ENCODE peak calls at places on chromosomes 12 and 14, in ten cellular contexts. C is GM10248, Y is heart right ventricle, X is IMR-90, W is DND-41, S is cardiac muscle cell, V is lung, D is GM20000, F is AG10803, P is choroid plexus epithelial cell. G is an unnamed sample.

GRCh38 chr12:38544357-38545066 is 227.9 kb downstream of the ALG10B start:
- DNase-seq in C (no peak), Y (no peak), X (no peak), W (no peak), S (no peak), V (no peak), D (no peak), F (no peak), P (no peak), G (no peak)

GRCh38 chr12:121796855-121797751 is 3.6 kb upstream of the RHOF start:
- DNase-seq in C (no peak), Y (peak), X (peak), W (no peak), S (peak), V (peak), D (no peak), F (peak), P (peak), G (no peak)

GRCh38 chr12:62933871-62934798 is 815 bp downstream of the PPM1H start:
- DNase-seq in C (peak), Y (peak), X (peak), W (peak), S (peak), V (peak), D (peak), F (peak), P (no peak), G (peak)

GRCh38 chr12:102484017-102484731 is 3.8 kb upstream of the IGF1 start:
- DNase-seq in C (peak), Y (peak), X (peak), W (peak), S (peak), V (peak), D (peak), F (peak), P (peak), G (peak)

GRCh38 chr14:68694516-68695235 is 98.2 kb downstream of the ZFP36L1 start:
- DNase-seq in C (no peak), Y (no peak), X (peak), W (no peak), S (peak), V (no peak), D (no peak), F (peak), P (peak), G (no peak)

GRCh38 chr14:95699397-95699796 is 13.2 kb downstream of the TCL1B start:
- DNase-seq in C (peak), Y (no peak), X (no peak), W (no peak), S (no peak), V (no peak), D (peak), F (no peak), P (no peak), G (no peak)

GRCh38 chr14:87013583-87013982 is 979.4 kb downstream of the GALC start:
- DNase-seq in C (no peak), Y (no peak), X (peak), W (no peak), S (peak), V (no peak), D (no peak), F (peak), P (peak), G (no peak)

GRCh38 chr14:102086346-102086971 is 385 bp downstream of the HSP90AA1 start:
- DNase-seq in C (peak), Y (peak), X (peak), W (peak), S (peak), V (no peak), D (peak), F (peak), P (peak), G (peak)

GRCh38 chr12:69412655-69413054 is 53.1 kb downstream of the YEATS4 start:
- DNase-seq in C (no peak), Y (no peak), X (no peak), W (no peak), S (no peak), V (no peak), D (no peak), F (no peak), P (no peak), G (no peak)

GRCh38 chr12:69417231-69417630 is 53.0 kb upstream of the FRS2 start:
- DNase-seq in C (no peak), Y (no peak), X (no peak), W (no peak), S (no peak), V (no peak), D (no peak), F (no peak), P (no peak), G (no peak)

GRCh38 chr12:69419701-69420100 is 50.5 kb upstream of the FRS2 start:
- DNase-seq in C (no peak), Y (no peak), X (no peak), W (no peak), S (no peak), V (no peak), D (no peak), F (no peak), P (no peak), G (no peak)

GRCh38 chr12:69417741-69418167 is 52.4 kb upstream of the FRS2 start:
- DNase-seq in C (no peak), Y (no peak), X (no peak), W (no peak), S (no peak), V (no peak), D (no peak), F (no peak), P (no peak), G (no peak)

GRCh38 chr12:69415471-69416275 is 54.5 kb upstream of the FRS2 start:
- DNase-seq in C (peak), Y (peak), X (peak), W (peak), S (peak), V (peak), D (peak), F (peak), P (peak), G (peak)
- TF ChIP-seq CTCF in C (peak), Y (peak), X (peak), W (peak), S (peak), V (peak), D (no peak), F (peak), P (peak), G (peak)

GRCh38 chr12:71663561-71664410 is at the start of the genes THAP2 and ZFC3H1:
- DNase-seq in C (peak), Y (peak), X (peak), W (peak), S (peak), V (peak), D (peak), F (peak), P (peak), G (peak)
- TF ChIP-seq CTCF in C (peak), Y (no peak), X (peak), W (peak), S (peak), V (peak), D (no peak), F (peak), P (peak), G (no peak)

GRCh38 chr12:203462-204260 is 10.3 kb downstream of the SLC6A12 start:
- DNase-seq in C (no peak), Y (no peak), X (no peak), W (no peak), S (peak), V (no peak), D (no peak), F (no peak), P (no peak), G (no peak)
- TF ChIP-seq CTCF in C (no peak), Y (no peak), X (no peak), W (no peak), S (peak), V (no peak), D (no peak), F (no peak), P (peak), G (no peak)

GRCh38 chr12:89950421-89950820 is 241.8 kb upstream of the ATP2B1 start:
- DNase-seq in C (no peak), Y (no peak), X (no peak), W (no peak), S (no peak), V (no peak), D (no peak), F (no peak), P (no peak), G (peak)

GRCh38 chr12:89947437-89948265 is 239.0 kb upstream of the ATP2B1 start:
- DNase-seq in C (no peak), Y (no peak), X (peak), W (no peak), S (peak), V (no peak), D (no peak), F (peak), P (peak), G (peak)

GRCh38 chr12:89948266-89949175 is 239.9 kb upstream of the ATP2B1 start:
- DNase-seq in C (no peak), Y (no peak), X (no peak), W (no peak), S (no peak), V (no peak), D (no peak), F (no peak), P (no peak), G (no peak)

GRCh38 chr12:89951050-89951693 is 242.5 kb upstream of the ATP2B1 start:
- DNase-seq in C (no peak), Y (no peak), X (peak), W (no peak), S (no peak), V (no peak), D (no peak), F (peak), P (no peak), G (peak)

DNA sequence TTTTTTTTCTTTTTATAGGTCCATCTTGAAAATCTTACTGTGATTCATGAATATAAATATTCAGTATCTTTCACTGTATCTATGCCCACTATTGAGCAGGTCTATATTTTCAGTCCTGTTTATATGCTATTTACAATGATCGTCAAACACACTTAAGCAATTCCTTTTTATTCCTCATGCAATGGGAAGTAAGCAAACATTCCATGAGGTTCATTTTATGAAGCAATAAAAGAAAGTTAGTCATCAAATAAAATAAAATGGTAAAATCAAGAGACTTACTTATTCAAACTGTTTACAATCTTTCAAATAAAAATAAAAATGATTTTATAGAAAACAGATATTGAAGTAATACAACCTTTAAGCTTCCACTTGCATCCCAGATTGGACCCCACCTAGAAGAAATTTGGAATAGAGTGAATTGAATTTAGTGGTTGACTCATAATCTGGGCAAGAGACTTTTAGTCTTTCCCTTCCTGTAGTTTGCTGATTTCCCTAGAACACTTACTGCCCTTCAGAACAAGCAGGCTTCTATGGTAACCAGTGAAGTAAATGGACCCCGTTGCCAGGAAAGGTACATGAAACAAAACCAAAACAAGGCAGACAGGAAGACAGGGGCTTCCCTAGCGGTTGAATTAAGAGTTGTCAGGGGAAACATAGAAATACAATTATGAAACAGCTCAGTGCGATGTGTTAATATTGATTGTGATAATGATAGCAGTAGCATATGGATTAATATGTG is 241.0 kb upstream of the ATP2B1 start:
- DNase-seq in C (peak), Y (peak), X (peak), W (peak), S (peak), V (no peak), D (peak), F (peak), P (peak), G (peak)
- TF ChIP-seq CTCF in C (peak), Y (no peak), X (peak), W (no peak), S (peak), V (no peak), D (peak), F (peak), P (peak), G (peak)

GRCh38 chr14:47442206-47442605 is 233.2 kb downstream of the MDGA2 start:
- DNase-seq in C (no peak), Y (peak), X (no peak), W (no peak), S (peak), V (no peak), D (no peak), F (no peak), P (peak), G (no peak)
- TF ChIP-seq CTCF in C (no peak), Y (no peak), X (no peak), W (peak), S (no peak), V (no peak), D (no peak), F (no peak), P (peak), G (no peak)

DNA sequence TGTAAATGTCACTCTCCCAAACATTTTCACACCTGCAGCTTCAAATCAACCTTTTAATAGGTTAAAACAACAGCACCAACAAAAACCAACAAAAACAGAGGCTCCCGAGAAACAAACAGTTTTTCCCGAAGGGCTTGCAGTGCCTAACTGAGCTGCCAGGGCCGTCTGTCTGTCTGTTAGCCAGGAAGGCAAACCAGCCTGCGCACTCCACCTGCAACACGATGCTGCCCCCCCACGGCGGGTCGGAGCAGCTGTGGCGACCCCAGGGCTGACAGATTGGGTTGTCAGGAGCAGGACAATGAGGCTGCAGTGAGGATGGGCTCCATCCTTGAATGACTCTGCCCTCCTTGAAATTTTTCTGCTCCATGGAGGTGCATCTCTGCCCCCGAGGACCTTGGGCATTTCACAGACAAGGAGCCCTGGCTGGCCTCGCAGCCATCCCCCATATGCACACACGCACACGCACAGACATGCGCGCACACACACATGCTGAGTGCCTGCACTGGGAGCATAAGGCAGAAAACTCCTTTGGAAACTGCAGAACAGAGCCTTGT is 2.6 kb downstream of the RTL1 start:
- DNase-seq in C (no peak), Y (no peak), X (no peak), W (peak), S (peak), V (peak), D (no peak), F (no peak), P (peak), G (peak)
- TF ChIP-seq CTCF in C (peak), Y (no peak), X (peak), W (peak), S (peak), V (no peak), D (no peak), F (peak), P (peak), G (no peak)

DNA sequence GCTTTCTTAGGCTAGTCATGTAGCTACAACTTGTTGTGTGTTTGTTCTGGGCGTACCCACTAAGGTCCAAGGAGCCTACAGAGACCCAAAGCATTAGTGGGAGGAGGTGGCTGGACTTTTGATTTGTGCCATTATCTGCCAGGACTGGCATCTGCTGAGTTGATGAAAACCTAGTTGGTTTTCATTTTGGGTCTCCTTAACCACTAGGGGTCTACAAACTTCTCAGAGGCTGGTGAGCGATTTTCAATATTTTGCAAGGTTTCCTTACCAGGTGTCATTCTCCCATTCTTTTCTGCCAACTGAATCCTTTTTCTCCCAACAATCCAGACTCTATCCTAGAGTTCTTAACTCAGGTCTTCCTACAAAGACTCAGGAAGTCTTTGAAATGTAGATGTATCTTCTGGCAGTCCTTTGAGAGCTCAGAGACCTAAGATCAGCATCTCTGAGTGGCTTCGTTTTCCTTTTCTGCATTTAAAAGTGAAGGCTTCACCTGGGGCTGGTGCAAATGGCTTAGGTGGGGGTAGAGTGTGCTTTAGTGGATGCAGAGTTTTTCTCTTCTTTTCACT is 150.0 kb upstream of the RMST start:
- DNase-seq in C (no peak), Y (no peak), X (no peak), W (no peak), S (no peak), V (no peak), D (no peak), F (no peak), P (no peak), G (no peak)
- TF ChIP-seq CTCF in C (no peak), Y (no peak), X (no peak), W (peak), S (no peak), V (no peak), D (no peak), F (no peak), P (no peak), G (no peak)

DNA sequence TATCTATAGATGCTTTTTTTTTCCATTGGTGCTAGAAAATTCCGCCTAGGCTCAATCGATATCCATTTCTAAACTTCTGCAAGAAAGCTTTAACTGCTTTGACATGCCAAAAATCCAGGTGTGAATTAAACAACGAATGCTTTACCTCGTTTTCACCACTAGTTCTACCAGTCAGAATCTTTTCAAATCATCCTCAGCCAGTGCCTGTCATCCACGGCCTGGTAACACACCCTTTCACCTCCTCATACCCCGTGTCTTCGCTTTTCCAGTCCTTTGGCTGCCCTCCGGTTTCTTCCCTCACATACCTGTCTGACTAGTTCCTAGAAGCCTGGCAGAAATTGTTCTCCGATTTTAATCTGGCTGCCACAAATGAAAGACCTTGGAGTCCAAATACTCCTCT is 1.4 kb upstream of the PHC1 start:
- DNase-seq in C (no peak), Y (no peak), X (no peak), W (no peak), S (no peak), V (no peak), D (peak), F (no peak), P (no peak), G (peak)
- TF ChIP-seq CTCF in C (no peak), Y (no peak), X (no peak), W (no peak), S (no peak), V (no peak), D (no peak), F (peak), P (peak), G (peak)

G was measured in activated CD8-positive, alpha-beta T cell treated with anti-CD3 and anti-CD28 coated beads for 36 hours.